ENCODE peak calls at places on chromosome 18, in eight cellular contexts. A, Z, C, P, S, U, E and D are unnamed samples.

GRCh38 chr18:26746284-26747130 is 119.0 kb downstream of the AQP4 start:
- DNase-seq in A (peak; percentile 30), Z (no peak), C (no peak), P (no peak), S (no peak), U (no peak), E (no peak), D (no peak)

GRCh38 chr18:23422751-23423418 is 30.2 kb upstream of the RIOK3 start:
- DNase-seq in A (peak; percentile 52), Z (peak; percentile 75), C (peak; percentile 41), P (peak; percentile 44), S (no peak), U (no peak), E (peak; percentile 54), D (peak; percentile 93)

GRCh38 chr18:37364237-37364636 is 201.4 kb downstream of the CELF4 start:
- DNase-seq in A (no peak), Z (peak; percentile 27), C (no peak), P (peak; percentile 34), S (no peak), U (no peak), E (no peak), D (peak; percentile 51)

GRCh38 chr18:45316127-45316526 is 299.1 kb upstream of the SLC14A2 start:
- DNase-seq in A (no peak), Z (no peak), C (no peak), P (no peak), S (no peak), U (no peak), E (no peak), D (no peak)

GRCh38 chr18:61953161-61953560 is 60.4 kb upstream of the RNF152 start:
- DNase-seq in A (no peak), Z (no peak), C (no peak), P (no peak), S (no peak), U (no peak), E (no peak), D (no peak)

GRCh38 chr18:42045346-42045745 is 90.3 kb downstream of the PIK3C3 start:
- DNase-seq in A (peak; percentile 51), Z (no peak), C (no peak), P (no peak), S (no peak), U (no peak), E (no peak), D (no peak)

GRCh38 chr18:26367425-26367824 is 141.2 kb downstream of the TAF4B start:
- DNase-seq in A (no peak), Z (no peak), C (no peak), P (no peak), S (no peak), U (no peak), E (no peak), D (no peak)

GRCh38 chr18:77223653-77224052 is 26.0 kb upstream of the GALR1 start:
- DNase-seq in A (peak; percentile 77), Z (no peak), C (peak; percentile 22), P (no peak), S (no peak), U (no peak), E (no peak), D (no peak)

GRCh38 chr18:58364867-58365533 is 263.9 kb downstream of the ALPK2 start:
- DNase-seq in A (no peak), Z (no peak), C (no peak), P (no peak), S (no peak), U (no peak), E (no peak), D (no peak)

GRCh38 chr18:44651453-44651852 is 29.2 kb upstream of the SETBP1 start:
- DNase-seq in A (peak; percentile 67), Z (no peak), C (peak; percentile 3), P (peak; percentile 16), S (no peak), U (no peak), E (no peak), D (no peak)

GRCh38 chr18:77178559-77178958 is 46.0 kb upstream of the MBP start:
- DNase-seq in A (peak; percentile 40), Z (no peak), C (no peak), P (no peak), S (no peak), U (no peak), E (no peak), D (no peak)

GRCh38 chr18:44781890-44782289 is 101.2 kb downstream of the SETBP1 start:
- DNase-seq in A (peak; percentile 44), Z (no peak), C (no peak), P (no peak), S (no peak), U (no peak), E (no peak), D (no peak)

GRCh38 chr18:77369644-77370043 is 120.0 kb downstream of the GALR1 start:
- DNase-seq in A (no peak), Z (no peak), C (no peak), P (no peak), S (no peak), U (no peak), E (no peak), D (no peak)

GRCh38 chr18:35507623-35508022 is 9.9 kb upstream of the INO80C start:
- DNase-seq in A (no peak), Z (no peak), C (no peak), P (no peak), S (no peak), U (no peak), E (no peak), D (no peak)

GRCh38 chr18:45841060-45841764 is 15.7 kb downstream of the SIGLEC15 start:
- DNase-seq in A (no peak), Z (no peak), C (no peak), P (no peak), S (no peak), U (no peak), E (no peak), D (no peak)

GRCh38 chr18:30730915-30731314 is 311.6 kb downstream of the DSC3 start:
- DNase-seq in A (no peak), Z (no peak), C (no peak), P (no peak), S (no peak), U (no peak), E (no peak), D (no peak)

GRCh38 chr18:22420649-22421048 is 2.9 kb upstream of the CTAGE1 start:
- DNase-seq in A (no peak), Z (no peak), C (no peak), P (no peak), S (no peak), U (no peak), E (no peak), D (no peak)

GRCh38 chr18:10522574-10522973 is 3.3 kb upstream of the NAPG start:
- DNase-seq in A (no peak), Z (no peak), C (no peak), P (no peak), S (no peak), U (no peak), E (no peak), D (peak; percentile 39)

GRCh38 chr18:67509711-67510110 is 6.8 kb downstream of the DSEL start:
- DNase-seq in A (no peak), Z (no peak), C (no peak), P (no peak), S (no peak), U (no peak), E (no peak), D (no peak)

GRCh38 chr18:35917043-35917442 is 55.4 kb upstream of the RMP24 start:
- DNase-seq in A (peak; percentile 28), Z (no peak), C (no peak), P (no peak), S (peak; percentile 33), U (no peak), E (no peak), D (peak; percentile 75)

GRCh38 chr18:9404565-9405060 is 70.0 kb downstream of the TWSG1 start:
- DNase-seq in A (no peak), Z (no peak), C (peak; percentile 36), P (no peak), S (peak; percentile 87), U (no peak), E (no peak), D (no peak)

GRCh38 chr18:52995875-52996274 is 655.9 kb downstream of the DCC start:
- DNase-seq in A (no peak), Z (no peak), C (no peak), P (no peak), S (no peak), U (peak; percentile 67), E (no peak), D (peak; percentile 69)

GRCh38 chr18:49168281-49168680 is 217.5 kb upstream of the SMAD7 start:
- DNase-seq in A (no peak), Z (no peak), C (no peak), P (no peak), S (no peak), U (no peak), E (no peak), D (peak; percentile 89)

GRCh38 chr18:44758821-44759624 is 78.3 kb downstream of the SETBP1 start:
- DNase-seq in A (no peak), Z (no peak), C (no peak), P (no peak), S (no peak), U (no peak), E (no peak), D (no peak)

GRCh38 chr18:3725100-3725499 is 275.1 kb downstream of the TGIF1 start:
- DNase-seq in A (no peak), Z (no peak), C (no peak), P (no peak), S (no peak), U (no peak), E (no peak), D (no peak)

GRCh38 chr18:5066380-5066977 is 130.6 kb downstream of the AKAIN1 start:
- DNase-seq in A (no peak), Z (no peak), C (no peak), P (no peak), S (no peak), U (no peak), E (no peak), D (peak; percentile 67)

GRCh38 chr18:3454365-3455089 is 4.6 kb downstream of the TGIF1 start:
- DNase-seq in A (peak; percentile 70), Z (peak; percentile 30), C (no peak), P (peak; percentile 48), S (peak; percentile 79), U (no peak), E (peak; percentile 52), D (peak; percentile 82)

GRCh38 chr18:39421319-39421718 is 1855.7 kb upstream of the CELF4 start:
- DNase-seq in A (no peak), Z (no peak), C (no peak), P (no peak), S (no peak), U (no peak), E (no peak), D (peak; percentile 27)

GRCh38 chr18:24027156-24027555 is 12.6 kb downstream of the TTC39C start:
- DNase-seq in A (peak; percentile 95), Z (peak; percentile 55), C (no peak), P (peak; percentile 29), S (peak; percentile 83), U (no peak), E (no peak), D (no peak)

GRCh38 chr18:28045176-28045810 is 131.6 kb downstream of the CDH2 start:
- DNase-seq in A (peak; percentile 72), Z (no peak), C (no peak), P (no peak), S (no peak), U (peak; percentile 95), E (peak; percentile 55), D (peak; percentile 67)

GRCh38 chr18:30920757-30921156 is 121.8 kb downstream of the DSC3 start:
- DNase-seq in A (no peak), Z (no peak), C (no peak), P (no peak), S (no peak), U (no peak), E (no peak), D (no peak)

GRCh38 chr18:23228102-23229051 is 93.1 kb downstream of the CABLES1 start:
- DNase-seq in A (no peak), Z (no peak), C (no peak), P (no peak), S (peak; percentile 4), U (no peak), E (no peak), D (peak; percentile 88)